ENCODE peak calls at places on chromosomes 5 and 9, in seven cellular contexts. T, Z, X, A, V, Y and O are unnamed samples.

GRCh38 chr5:93810780-93811179 is 69.4 kb upstream of the POU5F2 start:
- DNase-seq in T (no peak), Z (no peak), X (no peak), A (no peak), V (no peak), Y (no peak), O (no peak)

GRCh38 chr5:115297043-115297442 is 589 bp upstream of the CCDC112 start:
- DNase-seq in T (no peak), Z (no peak), X (peak), A (no peak), V (peak), Y (no peak), O (no peak)

GRCh38 chr9:133928248-133928764 is 63.8 kb downstream of the VAV2 start:
- DNase-seq in T (no peak), Z (no peak), X (no peak), A (no peak), V (peak), Y (no peak), O (no peak)

GRCh38 chr5:148583421-148583965 is 70.8 kb downstream of the HTR4 start:
- DNase-seq in T (no peak), Z (no peak), X (no peak), A (no peak), V (no peak), Y (no peak), O (no peak)

GRCh38 chr5:132822650-132823480 is 7.6 kb downstream of the SHROOM1 start:
- DNase-seq in T (no peak), Z (no peak), X (no peak), A (no peak), V (peak), Y (peak), O (no peak)

GRCh38 chr5:125026900-125027731 is 280.7 kb upstream of the ZNF608 start:
- DNase-seq in T (peak), Z (no peak), X (peak), A (no peak), V (peak), Y (no peak), O (peak)

GRCh38 chr9:93820667-93821306 is 134.4 kb downstream of the BARX1 start:
- DNase-seq in T (no peak), Z (peak), X (no peak), A (no peak), V (no peak), Y (peak), O (no peak)

GRCh38 chr5:147538232-147538631 is 28.4 kb upstream of the DPYSL3 start:
- DNase-seq in T (no peak), Z (no peak), X (peak), A (no peak), V (peak), Y (no peak), O (no peak)

GRCh38 chr5:124743534-124744169 is 2.8 kb downstream of the ZNF608 start:
- DNase-seq in T (no peak), Z (no peak), X (no peak), A (no peak), V (no peak), Y (no peak), O (no peak)

GRCh38 chr9:125861405-125862063 is 114.4 kb downstream of the PBX3 start:
- DNase-seq in T (no peak), Z (no peak), X (no peak), A (no peak), V (no peak), Y (no peak), O (no peak)

GRCh38 chr5:128763324-128763723 is 202.0 kb upstream of the SLC27A6 start:
- DNase-seq in T (no peak), Z (no peak), X (no peak), A (no peak), V (no peak), Y (no peak), O (no peak)

GRCh38 chr9:35940474-35941467 is 17.2 kb downstream of the OR2S2 start:
- DNase-seq in T (no peak), Z (no peak), X (no peak), A (no peak), V (peak), Y (no peak), O (no peak)

GRCh38 chr5:90809695-90810094 is 251.1 kb downstream of the ADGRV1 start:
- DNase-seq in T (no peak), Z (no peak), X (no peak), A (no peak), V (no peak), Y (no peak), O (no peak)

GRCh38 chr5:56088967-56089829 is 94.4 kb upstream of the IL6ST start:
- DNase-seq in T (no peak), Z (no peak), X (no peak), A (no peak), V (peak), Y (no peak), O (no peak)

GRCh38 chr9:126635661-126636439 is 22.1 kb downstream of the LMX1B start:
- DNase-seq in T (no peak), Z (no peak), X (no peak), A (no peak), V (no peak), Y (peak), O (no peak)

GRCh38 chr9:71767421-71768321 is 642 bp downstream of the CEMIP2 start:
- DNase-seq in T (peak), Z (peak), X (no peak), A (peak), V (no peak), Y (peak), O (no peak)

GRCh38 chr5:140808889-140809291 is 2.0 kb downstream of the PCDHA4 start:
- DNase-seq in T (no peak), Z (no peak), X (no peak), A (no peak), V (no peak), Y (no peak), O (no peak)

GRCh38 chr9:129236441-129237145 is 58.5 kb upstream of the IER5L start:
- DNase-seq in T (no peak), Z (no peak), X (no peak), A (no peak), V (no peak), Y (no peak), O (no peak)

GRCh38 chr5:168679515-168679920 is 100.3 kb upstream of the PANK3 start:
- DNase-seq in T (peak), Z (no peak), X (peak), A (peak), V (peak), Y (peak), O (no peak)

GRCh38 chr5:169688106-169688505 is 51.0 kb downstream of the DOCK2 start:
- DNase-seq in T (no peak), Z (no peak), X (no peak), A (no peak), V (no peak), Y (no peak), O (no peak)

GRCh38 chr5:96745844-96746531 is 61.8 kb downstream of the ERAP1 start:
- DNase-seq in T (no peak), Z (no peak), X (no peak), A (no peak), V (no peak), Y (no peak), O (no peak)

GRCh38 chr5:97425511-97425910 is 242.5 kb upstream of the RIOK2 start:
- DNase-seq in T (no peak), Z (no peak), X (no peak), A (no peak), V (no peak), Y (peak), O (no peak)

GRCh38 chr5:127176769-127177168 is 103.5 kb upstream of the C5orf63 start:
- DNase-seq in T (no peak), Z (no peak), X (no peak), A (no peak), V (no peak), Y (no peak), O (no peak)

GRCh38 chr5:151239237-151239861 is 13.6 kb upstream of the GM2A start:
- DNase-seq in T (peak), Z (no peak), X (peak), A (peak), V (no peak), Y (peak), O (peak)

GRCh38 chr5:117246386-117246785 is 671.8 kb upstream of the SEMA6A start:
- DNase-seq in T (no peak), Z (no peak), X (no peak), A (no peak), V (no peak), Y (no peak), O (no peak)

GRCh38 chr5:117242028-117242427 is 667.4 kb upstream of the SEMA6A start:
- DNase-seq in T (no peak), Z (no peak), X (no peak), A (no peak), V (no peak), Y (no peak), O (no peak)

GRCh38 chr5:117249086-117249815 is 674.6 kb upstream of the SEMA6A start:
- DNase-seq in T (no peak), Z (no peak), X (no peak), A (no peak), V (no peak), Y (no peak), O (no peak)

DNA sequence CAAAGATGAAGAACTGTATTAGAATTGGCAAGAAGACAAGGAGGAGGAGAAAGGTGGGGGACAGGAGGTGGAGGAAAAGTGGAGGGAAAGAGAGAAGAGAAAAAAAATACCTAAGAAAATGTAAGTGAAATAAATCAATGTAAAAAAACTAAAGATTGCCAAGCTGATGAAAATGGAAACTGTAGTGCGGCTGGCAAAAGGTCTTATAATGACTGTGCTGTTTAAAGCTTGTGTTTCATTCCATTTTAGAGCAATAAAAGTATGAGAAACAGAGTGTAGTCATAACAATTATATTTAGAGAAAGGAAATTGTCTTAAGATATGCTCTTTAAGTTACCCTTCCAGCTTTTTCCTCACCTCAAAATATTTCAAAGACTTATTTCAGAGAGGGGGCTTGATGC is 670.5 kb upstream of the SEMA6A start:
- DNase-seq in T (no peak), Z (no peak), X (no peak), A (no peak), V (no peak), Y (no peak), O (no peak)
- H3K4me3 ChIP-seq in T (no peak), Z (no peak), X (no peak), A (no peak), V (no peak), Y (no peak), O (no peak)

DNA sequence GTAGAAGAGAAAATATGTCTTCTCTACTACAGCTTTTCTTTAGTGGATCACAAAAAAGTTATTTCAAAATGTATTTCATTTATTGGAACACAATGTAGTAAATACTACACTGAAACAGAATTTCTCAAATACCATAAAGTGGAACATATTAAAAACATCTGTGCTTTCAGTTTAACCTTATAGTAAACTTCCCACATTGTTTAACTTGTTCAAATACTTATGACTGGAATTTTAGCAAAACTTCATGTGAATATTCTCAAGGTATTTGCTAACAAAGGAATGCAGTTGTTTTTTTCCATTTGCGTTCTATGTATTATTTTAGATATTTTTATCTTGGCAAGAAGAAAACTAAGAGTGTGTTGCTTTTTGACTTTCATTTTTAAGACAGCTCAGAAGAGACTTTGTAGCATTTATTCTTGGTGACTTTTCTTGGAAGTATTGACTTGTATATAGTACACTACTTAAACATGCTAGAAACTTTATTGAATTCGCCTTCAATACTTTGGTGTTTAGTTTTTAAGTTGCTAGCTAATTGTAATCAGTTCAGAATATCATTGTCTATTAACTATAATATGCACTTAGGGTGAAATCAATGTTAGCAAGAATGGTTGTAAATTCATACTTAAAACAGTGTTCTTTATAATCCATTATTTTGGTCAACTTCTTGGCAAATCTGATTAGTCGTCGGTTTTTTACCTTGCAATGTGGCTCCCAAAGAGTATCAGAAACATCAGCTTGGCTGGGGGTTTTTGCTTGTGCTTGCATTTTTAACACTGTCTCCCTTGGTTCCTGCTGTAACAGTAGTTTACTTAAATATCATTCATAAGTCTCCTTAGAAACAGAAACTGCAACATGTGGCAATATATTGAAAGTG is 5.0 kb upstream of the RHOBTB3 start:
- DNase-seq in T (no peak), Z (no peak), X (peak), A (no peak), V (peak), Y (no peak), O (no peak)
- H3K4me3 ChIP-seq in T (no peak), Z (no peak), X (no peak), A (no peak), V (no peak), Y (no peak), O (no peak)

GRCh38 chr5:135031146-135031812 is 2.7 kb downstream of the PITX1 start:
- DNase-seq in T (no peak), Z (no peak), X (no peak), A (peak), V (no peak), Y (peak), O (no peak)
- H3K4me3 ChIP-seq in T (peak), Z (peak), X (no peak), A (no peak), V (no peak), Y (peak), O (peak)

GRCh38 chr5:1155191-1156032 is 43.5 kb upstream of the SLC12A7 start:
- DNase-seq in T (no peak), Z (no peak), X (no peak), A (no peak), V (no peak), Y (peak), O (no peak)
- H3K4me3 ChIP-seq in T (peak), Z (peak), X (no peak), A (no peak), V (no peak), Y (peak), O (no peak)

DNA sequence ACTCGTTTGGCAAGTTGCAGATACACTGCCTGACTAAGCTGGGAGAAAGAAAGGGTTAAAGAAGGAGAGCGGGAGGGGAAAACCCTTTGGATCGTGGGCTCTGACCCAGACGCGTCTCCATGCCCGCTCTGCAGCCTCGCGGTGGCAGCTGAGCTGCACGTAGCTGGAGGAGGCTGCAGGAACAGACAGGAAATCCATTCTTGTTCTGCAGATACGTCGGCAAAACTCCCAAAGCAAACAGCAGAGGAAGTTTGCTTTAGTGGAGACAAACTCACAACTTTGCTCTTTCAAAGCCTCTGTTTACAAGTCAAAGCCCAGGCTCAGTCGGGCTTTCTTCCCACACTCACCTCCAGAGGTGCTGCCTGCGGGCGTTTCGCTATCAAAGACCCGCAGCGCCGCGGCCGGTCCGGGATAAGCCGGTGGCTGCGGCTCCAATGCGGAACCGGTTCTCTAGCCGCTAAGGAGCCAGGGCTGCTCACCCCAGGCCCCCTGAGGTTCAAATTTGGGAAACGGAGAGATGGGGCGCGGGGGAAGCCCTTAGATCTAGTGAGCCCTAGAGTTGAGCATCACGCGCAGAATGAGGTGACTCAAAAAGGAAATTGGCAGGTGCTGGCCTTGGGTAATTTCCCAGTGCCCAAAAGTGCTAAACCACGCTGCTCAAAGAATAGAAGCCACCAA is 60.7 kb downstream of the MAT2B start:
- DNase-seq in T (peak), Z (no peak), X (no peak), A (no peak), V (no peak), Y (peak), O (no peak)
- H3K4me3 ChIP-seq in T (peak), Z (peak), X (peak), A (no peak), V (peak), Y (peak), O (peak)